ENCODE peak calls at places on chromosomes 6 and 20, in seven cellular contexts. V, L, J, S, X, A and H are unnamed samples. For H3K9me3 and H3K27me3, the result is how much of the 10 kb centered on the place peaks cover.

GRCh38 chr6:24761193-24761835 is 13.4 kb upstream of the GMNN start:
- DNase-seq in V (no peak), L (no peak), J (no peak), S (no peak), X (no peak), A (peak), H (peak)

GRCh38 chr6:137046871-137047412 is 2.2 kb upstream of the IL20RA start:
- DNase-seq in V (no peak), L (no peak), J (no peak), S (no peak), X (no peak), A (no peak), H (no peak)

GRCh38 chr6:124963416-124964083 is 1.3 kb downstream of the RNF217 start:
- DNase-seq in V (no peak), L (no peak), J (no peak), S (peak), X (peak), A (no peak), H (peak)

GRCh38 chr20:4578375-4578774 is 143.3 kb upstream of the PRND start:
- DNase-seq in V (no peak), L (no peak), J (no peak), S (no peak), X (no peak), A (no peak), H (no peak)

GRCh38 chr6:148358196-148358785 is 15.7 kb downstream of the SASH1 start:
- DNase-seq in V (peak), L (no peak), J (peak), S (peak), X (no peak), A (peak), H (peak)

GRCh38 chr6:135095716-135096115 is 41.1 kb upstream of the HBS1L start:
- DNase-seq in V (no peak), L (no peak), J (no peak), S (no peak), X (no peak), A (no peak), H (no peak)

GRCh38 chr20:46970937-46971630 is 76.4 kb downstream of the EYA2 start:
- DNase-seq in V (no peak), L (no peak), J (no peak), S (peak), X (no peak), A (peak), H (no peak)

GRCh38 chr20:35953411-35954199 is 697 bp downstream of the SCAND1 start:
- DNase-seq in V (no peak), L (peak), J (peak), S (peak), X (peak), A (peak), H (peak)

GRCh38 chr6:119541132-119541905 is 191.8 kb upstream of the MAN1A1 start:
- DNase-seq in V (peak), L (no peak), J (no peak), S (peak), X (no peak), A (no peak), H (peak)

GRCh38 chr6:107535626-107536025 is 45.7 kb downstream of the SOBP start:
- DNase-seq in V (no peak), L (no peak), J (no peak), S (no peak), X (no peak), A (no peak), H (no peak)

GRCh38 chr6:5737460-5737859 is 269.3 kb downstream of the NRN1 start:
- DNase-seq in V (no peak), L (no peak), J (no peak), S (no peak), X (no peak), A (no peak), H (no peak)

GRCh38 chr20:32789896-32790750 is 27.9 kb downstream of the DNMT3B start:
- DNase-seq in V (peak), L (peak), J (peak), S (peak), X (peak), A (peak), H (peak)

GRCh38 chr20:38275815-38276550 is 15.4 kb upstream of the KIAA1755 start:
- DNase-seq in V (no peak), L (no peak), J (no peak), S (peak), X (no peak), A (no peak), H (peak)

GRCh38 chr6:27168586-27169443 is 78.7 kb upstream of the PRSS16 start:
- DNase-seq in V (no peak), L (no peak), J (no peak), S (peak), X (no peak), A (no peak), H (no peak)

GRCh38 chr6:158684311-158684710 is 34.5 kb downstream of the SYTL3 start:
- DNase-seq in V (no peak), L (no peak), J (no peak), S (no peak), X (no peak), A (peak), H (no peak)

GRCh38 chr6:73521351-73522254 is 771 bp upstream of the EEF1A1 start:
- DNase-seq in V (peak), L (no peak), J (peak), S (peak), X (no peak), A (no peak), H (no peak)

GRCh38 chr20:50339196-50339901 is 148.7 kb downstream of the CEBPB start:
- DNase-seq in V (peak), L (no peak), J (no peak), S (peak), X (no peak), A (no peak), H (peak)

GRCh38 chr6:159012201-159012600 is 12.2 kb upstream of the RSPH3 start:
- DNase-seq in V (no peak), L (no peak), J (no peak), S (peak), X (no peak), A (no peak), H (no peak)

GRCh38 chr6:116087437-116088027 is 13.1 kb upstream of the NT5DC1 start:
- DNase-seq in V (no peak), L (no peak), J (no peak), S (peak), X (no peak), A (no peak), H (no peak)

GRCh38 chr6:112298816-112299281 is 44.5 kb upstream of the LAMA4 start:
- DNase-seq in V (no peak), L (no peak), J (no peak), S (peak), X (no peak), A (no peak), H (peak)

GRCh38 chr6:165987483-165988305 is 180.0 kb downstream of the TBXT start:
- DNase-seq in V (peak), L (no peak), J (peak), S (peak), X (peak), A (no peak), H (peak)

GRCh38 chr6:165990216-165990615 is 177.4 kb downstream of the TBXT start:
- DNase-seq in V (no peak), L (no peak), J (no peak), S (no peak), X (no peak), A (no peak), H (no peak)

GRCh38 chr6:165988306-165988756 is 179.3 kb downstream of the TBXT start:
- DNase-seq in V (no peak), L (no peak), J (no peak), S (no peak), X (no peak), A (no peak), H (no peak)

GRCh38 chr6:165986647-165987482 is 180.8 kb downstream of the TBXT start:
- DNase-seq in V (no peak), L (no peak), J (peak), S (peak), X (no peak), A (no peak), H (peak)

GRCh38 chr6:165988757-165989456 is 178.7 kb downstream of the TBXT start:
- DNase-seq in V (no peak), L (no peak), J (no peak), S (no peak), X (no peak), A (no peak), H (no peak)
- H3K4me3 ChIP-seq in V (peak), L (no peak), J (peak), S (peak), X (peak), A (no peak), H (no peak)

GRCh38 chr6:40183902-40184301 is 249.6 kb upstream of the MOCS1 start:
- DNase-seq in V (no peak), L (no peak), J (no peak), S (no peak), X (no peak), A (no peak), H (no peak)

GRCh38 chr6:40176117-40176516 is 241.9 kb upstream of the MOCS1 start:
- DNase-seq in V (no peak), L (no peak), J (no peak), S (no peak), X (no peak), A (no peak), H (no peak)

GRCh38 chr6:40177596-40177995 is 243.3 kb upstream of the MOCS1 start:
- DNase-seq in V (no peak), L (no peak), J (no peak), S (no peak), X (no peak), A (no peak), H (no peak)

GRCh38 chr6:40185486-40185885 is 251.2 kb upstream of the MOCS1 start:
- DNase-seq in V (no peak), L (no peak), J (no peak), S (no peak), X (no peak), A (no peak), H (no peak)

DNA sequence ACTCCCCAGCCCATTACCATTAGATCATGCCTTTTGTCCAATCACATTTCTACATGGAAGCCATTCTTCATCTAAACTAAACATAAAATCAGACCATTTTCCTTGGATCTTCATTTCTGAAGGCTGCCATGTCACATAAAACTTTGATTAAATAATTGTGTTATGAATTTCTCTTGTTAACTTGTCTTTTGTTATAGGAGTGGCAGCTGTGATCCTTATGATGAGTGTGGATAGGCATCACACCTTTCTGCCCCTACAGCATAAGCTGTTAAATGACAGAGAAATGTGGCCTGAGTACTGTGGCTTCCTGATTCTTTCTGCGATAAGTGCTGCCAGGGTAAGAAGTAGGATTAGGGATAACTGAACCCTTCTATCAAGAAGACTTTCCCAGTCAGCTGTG is 247.1 kb upstream of the MOCS1 start:
- DNase-seq in V (no peak), L (no peak), J (no peak), S (no peak), X (no peak), A (no peak), H (no peak)
- H3K9me3 ChIP-seq in V (under half), L (under half), J (under half), S (under half), X (under half), A (under half), H (under half)

DNA sequence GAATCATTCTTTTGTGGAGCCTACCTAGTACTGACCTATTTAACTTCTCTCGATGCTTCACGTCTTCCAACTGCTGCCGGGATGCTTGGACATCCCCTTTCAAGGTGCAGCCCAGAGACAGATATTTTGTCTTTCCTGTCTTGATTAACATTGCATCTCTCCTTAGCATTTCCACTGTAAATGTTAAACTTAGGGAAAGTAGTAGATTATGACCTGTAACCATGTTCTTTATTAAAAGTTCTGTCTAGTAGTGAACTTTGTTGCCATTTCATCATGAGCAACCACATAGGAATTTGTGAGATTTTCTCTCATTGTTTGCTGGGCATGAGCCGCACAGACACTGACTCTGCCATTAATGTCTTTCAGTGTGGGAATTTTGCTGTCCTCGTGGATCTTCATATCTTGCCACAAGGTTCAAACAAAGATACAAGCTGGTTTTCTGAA is 117.9 kb downstream of the JAG1 start:
- DNase-seq in V (no peak), L (no peak), J (no peak), S (peak), X (no peak), A (no peak), H (no peak)
- H3K27me3 ChIP-seq in V (under half), L (under half), J (under half), S (under half), X (under half), A (under half), H (under half)

GRCh38 chr6:108565893-108566292 is 5.2 kb downstream of the FOXO3 start:
- DNase-seq in V (peak), L (no peak), J (peak), S (peak), X (no peak), A (peak), H (peak)
- H3K4me3 ChIP-seq in V (no peak), L (no peak), J (peak), S (no peak), X (peak), A (no peak), H (no peak)

DNA sequence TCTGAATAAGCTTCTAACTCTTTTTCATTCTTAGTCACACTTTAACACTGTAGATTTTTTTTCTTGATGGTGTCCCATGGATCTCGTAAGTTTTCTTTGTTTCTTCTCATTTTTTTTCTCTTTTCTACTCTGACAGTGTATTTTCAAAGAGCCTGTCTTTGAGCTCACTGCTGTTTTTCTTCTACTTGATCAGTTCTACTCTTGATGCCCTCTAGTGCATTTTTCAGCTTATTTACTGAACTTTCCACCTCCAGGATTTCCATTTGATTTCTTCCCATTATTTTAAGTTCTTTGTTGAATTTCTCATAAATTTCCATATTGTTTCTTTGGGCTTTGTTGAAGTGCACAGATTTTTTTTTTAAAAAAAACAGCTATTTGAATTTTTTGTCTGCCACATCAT is 2641.1 kb upstream of the DEFB115 start:
- DNase-seq in V (no peak), L (no peak), J (no peak), S (no peak), X (no peak), A (no peak), H (no peak)
- H3K9me3 ChIP-seq in V (under half), L (under half), J (under half), S (under half), X (under half), A (under half), H (under half)